ENCODE peak calls at places on chromosome 21, in nine cellular contexts. X, C, V, N, T, B, K, Q and W are unnamed samples.

GRCh38 chr21:43300496-43301423 is 126.2 kb downstream of the SIK1 start:
- DNase-seq in N (no peak), K (no peak), B (no peak), X (peak), T (no peak), Q (no peak), V (no peak), C (no peak), W (no peak)

GRCh38 chr21:29125199-29125598 is 5.2 kb upstream of the MAP3K7CL start:
- DNase-seq in V (no peak), Q (no peak), T (no peak), X (no peak), K (no peak), B (peak), N (no peak), C (no peak), W (no peak)

GRCh38 chr21:16912075-16912474 is 600.8 kb upstream of the CXADR start:
- DNase-seq in K (no peak), N (peak), C (peak), V (peak), X (peak), Q (peak), T (no peak), B (no peak), W (no peak)

GRCh38 chr21:15379776-15380175 is 315.0 kb upstream of the NRIP1 start:
- DNase-seq in Q (no peak), B (no peak), K (no peak), T (no peak), V (no peak), N (no peak), X (no peak), C (no peak), W (no peak)

GRCh38 chr21:14675774-14676530 is 129.8 kb upstream of the SAMSN1 start:
- DNase-seq in C (no peak), Q (no peak), X (no peak), N (no peak), K (no peak), B (peak), T (no peak), V (no peak), W (no peak)

GRCh38 chr21:15199414-15199813 is 134.6 kb upstream of the NRIP1 start:
- DNase-seq in N (no peak), Q (no peak), B (no peak), C (no peak), T (no peak), X (no peak), K (no peak), V (no peak), W (no peak)

GRCh38 chr21:14545906-14546480 is at the start of gene SAMSN1:
- DNase-seq in N (no peak), B (peak), K (peak), X (no peak), V (peak), Q (no peak), T (peak), C (no peak), W (no peak)

GRCh38 chr21:38494688-38495087 is 3.6 kb downstream of the ERG start:
- DNase-seq in T (no peak), N (no peak), X (no peak), V (no peak), Q (no peak), K (peak), C (no peak), B (no peak), W (no peak)

GRCh38 chr21:15122241-15122640 is 57.4 kb upstream of the NRIP1 start:
- DNase-seq in N (peak), C (no peak), X (peak), Q (no peak), V (peak), B (no peak), K (no peak), T (no peak), W (no peak)

GRCh38 chr21:29888437-29888836 is 51.4 kb downstream of the GRIK1 start:
- DNase-seq in N (no peak), B (no peak), C (peak), K (no peak), V (peak), Q (no peak), X (peak), T (no peak), W (no peak)

GRCh38 chr21:28906236-28906635 is 86.4 kb downstream of the LTN1 start:
- DNase-seq in N (no peak), C (no peak), T (no peak), V (no peak), B (no peak), X (no peak), Q (no peak), K (no peak), W (no peak)

GRCh38 chr21:29365636-29366305 is 67.0 kb downstream of the BACH1 start:
- DNase-seq in C (no peak), N (no peak), K (no peak), B (no peak), Q (no peak), T (no peak), V (no peak), X (no peak), W (no peak)

GRCh38 chr21:9763807-9764206 is 757.6 kb upstream of the TPTE start:
- DNase-seq in V (no peak), C (no peak), K (no peak), T (no peak), N (no peak), B (no peak), X (no peak), Q (no peak), W (no peak)

GRCh38 chr21:28867401-28867800 is 125.3 kb downstream of the LTN1 start:
- DNase-seq in T (no peak), N (no peak), B (no peak), Q (peak), V (no peak), C (no peak), X (peak), K (no peak), W (no peak)

GRCh38 chr21:28714795-28715464 is 277.7 kb downstream of the LTN1 start:
- DNase-seq in C (peak), K (no peak), N (peak), B (no peak), X (peak), V (no peak), Q (peak), T (no peak), W (no peak)

GRCh38 chr21:14492890-14493289 is 53.2 kb downstream of the SAMSN1 start:
- DNase-seq in K (no peak), N (no peak), B (no peak), Q (no peak), X (no peak), C (no peak), V (no peak), T (no peak), W (no peak)

GRCh38 chr21:16211339-16212303 is 481.8 kb downstream of the USP25 start:
- DNase-seq in C (no peak), B (no peak), K (no peak), N (no peak), Q (peak), X (peak), V (no peak), T (no peak), W (peak)

GRCh38 chr21:42748620-42749176 is 95.3 kb downstream of the PDE9A start:
- DNase-seq in B (no peak), Q (no peak), X (no peak), N (no peak), K (no peak), T (no peak), V (no peak), C (no peak), W (no peak)

GRCh38 chr21:17818158-17819113 is 720 bp downstream of the C21orf91 start:
- DNase-seq in Q (peak), V (peak), T (no peak), X (peak), B (peak), N (no peak), K (peak), C (no peak), W (no peak)

GRCh38 chr21:29238967-29239289 is 59.8 kb upstream of the BACH1 start:
- DNase-seq in X (peak), V (no peak), K (no peak), C (no peak), T (no peak), Q (peak), B (no peak), N (no peak), W (no peak)

GRCh38 chr21:42862774-42863503 is 16.4 kb downstream of the WDR4 start:
- DNase-seq in N (no peak), V (peak), K (no peak), B (no peak), T (no peak), X (no peak), Q (no peak), C (no peak), W (no peak)

GRCh38 chr21:21396424-21396823 is 398.2 kb downstream of the NCAM2 start:
- DNase-seq in X (no peak), K (no peak), Q (no peak), T (no peak), N (no peak), C (no peak), B (no peak), V (no peak), W (no peak)

GRCh38 chr21:38683222-38683621 is 122.5 kb upstream of the ETS2 start:
- DNase-seq in K (no peak), C (no peak), T (no peak), B (no peak), N (no peak), Q (peak), V (no peak), X (peak), W (peak)

GRCh38 chr21:43608225-43608624 is 51.1 kb downstream of the HSF2BP start:
- DNase-seq in V (peak), B (no peak), N (peak), Q (peak), T (no peak), C (no peak), K (no peak), X (peak), W (no peak)

GRCh38 chr21:21897275-21897883 is 899.2 kb downstream of the NCAM2 start:
- DNase-seq in V (peak), B (no peak), Q (peak), C (no peak), X (peak), T (no peak), N (no peak), K (no peak), W (no peak)

GRCh38 chr21:25506887-25507286 is 100.4 kb downstream of the MRPL39 start:
- DNase-seq in T (no peak), N (no peak), V (peak), X (peak), K (no peak), Q (peak), C (no peak), B (no peak), W (no peak)

GRCh38 chr21:43824883-43825609 is 35.7 kb downstream of the RRP1 start:
- DNase-seq in V (no peak), Q (no peak), X (no peak), T (no peak), C (no peak), K (no peak), N (no peak), B (no peak), W (no peak)

GRCh38 chr21:42639646-42640152 is 13.7 kb upstream of the PDE9A start:
- DNase-seq in C (no peak), K (no peak), B (no peak), N (no peak), V (no peak), T (no peak), Q (no peak), X (no peak), W (no peak)

GRCh38 chr21:38774152-38774551 is 31.6 kb upstream of the ETS2 start:
- DNase-seq in V (no peak), K (no peak), T (no peak), X (no peak), N (no peak), B (no peak), Q (peak), C (no peak), W (no peak)

GRCh38 chr21:31108969-31109368 is 70.7 kb upstream of the KRTAP19-8 start:
- DNase-seq in X (peak), B (peak), N (no peak), K (no peak), V (peak), T (no peak), Q (peak), C (no peak), W (no peak)
- TF ChIP-seq CTCF in X (peak), B (no peak), N (no peak), K (no peak), V (peak), T (no peak), Q (peak), C (peak), W (peak)

GRCh38 chr21:45248301-45248892 is 39.3 kb downstream of the POFUT2 start:
- DNase-seq in V (no peak), K (no peak), Q (no peak), N (no peak), B (no peak), C (no peak), T (no peak), X (no peak), W (no peak)
- H3K4me3 ChIP-seq in V (peak), K (no peak), Q (peak), N (peak), B (no peak), C (peak), T (peak), X (no peak), W (peak)

GRCh38 chr21:39915881-39916280 is 48.6 kb downstream of the PCP4 start:
- DNase-seq in X (no peak), N (peak), K (no peak), B (no peak), Q (no peak), T (no peak), C (no peak), V (no peak), W (no peak)

GRCh38 chr21:39908265-39908923 is 41.2 kb downstream of the PCP4 start:
- DNase-seq in K (no peak), T (no peak), N (no peak), V (no peak), X (no peak), B (no peak), Q (no peak), C (no peak), W (no peak)

GRCh38 chr21:39911792-39912191 is 44.6 kb downstream of the PCP4 start:
- DNase-seq in K (no peak), C (no peak), B (no peak), Q (no peak), T (no peak), N (no peak), X (no peak), V (no peak), W (no peak)

GRCh38 chr21:39913651-39914145 is 46.5 kb downstream of the PCP4 start:
- DNase-seq in B (no peak), K (no peak), C (no peak), T (no peak), N (no peak), V (no peak), X (no peak), Q (no peak), W (no peak)

DNA sequence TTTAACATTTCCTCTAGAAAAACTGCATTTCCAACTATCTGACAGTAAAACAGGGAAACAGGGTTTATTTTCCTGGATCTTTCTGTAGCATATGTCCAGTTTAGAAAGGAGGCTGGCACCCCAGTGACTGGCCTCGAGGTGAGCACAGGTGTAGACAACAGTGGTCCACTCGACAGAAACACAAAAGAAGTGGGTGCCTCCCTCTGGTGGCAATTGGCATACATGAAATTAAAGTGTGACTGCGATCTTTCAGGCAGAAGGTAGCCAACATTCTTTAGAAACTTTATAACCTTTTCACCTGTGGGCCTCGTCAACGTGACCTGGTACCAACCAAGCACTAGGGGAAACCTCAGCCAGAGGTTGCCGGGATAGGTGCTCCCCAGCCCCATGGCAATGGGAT is 44.0 kb downstream of the PCP4 start:
- DNase-seq in B (no peak), X (no peak), V (peak), T (no peak), Q (no peak), N (no peak), K (no peak), C (no peak), W (no peak)
- TF ChIP-seq CTCF in B (no peak), X (no peak), V (peak), T (no peak), Q (no peak), N (peak), K (no peak), C (no peak), W (peak)

GRCh38 chr21:35026617-35027557 is 22.2 kb downstream of the RUNX1 start:
- DNase-seq in N (no peak), C (no peak), T (no peak), X (no peak), K (peak), B (peak), Q (peak), V (no peak), W (no peak)
- H3K4me3 ChIP-seq in N (peak), C (no peak), T (peak), X (no peak), K (peak), B (peak), Q (peak), V (no peak), W (peak)

GRCh38 chr21:34023691-34024381 is 49.5 kb upstream of the MRPS6 start:
- DNase-seq in N (no peak), X (no peak), V (no peak), B (no peak), C (no peak), Q (no peak), K (no peak), T (no peak), W (no peak)

GRCh38 chr21:34021726-34022125 is 51.7 kb upstream of the MRPS6 start:
- DNase-seq in K (no peak), V (no peak), X (no peak), T (no peak), N (no peak), Q (no peak), B (no peak), C (no peak), W (no peak)

GRCh38 chr21:34024382-34024693 is 49.0 kb upstream of the MRPS6 start:
- DNase-seq in C (no peak), T (no peak), Q (no peak), X (no peak), N (no peak), K (no peak), V (no peak), B (no peak), W (no peak)

GRCh38 chr21:34020934-34021553 is 52.3 kb upstream of the MRPS6 start:
- DNase-seq in N (no peak), K (no peak), T (no peak), Q (no peak), X (no peak), B (no peak), C (no peak), V (no peak), W (no peak)

DNA sequence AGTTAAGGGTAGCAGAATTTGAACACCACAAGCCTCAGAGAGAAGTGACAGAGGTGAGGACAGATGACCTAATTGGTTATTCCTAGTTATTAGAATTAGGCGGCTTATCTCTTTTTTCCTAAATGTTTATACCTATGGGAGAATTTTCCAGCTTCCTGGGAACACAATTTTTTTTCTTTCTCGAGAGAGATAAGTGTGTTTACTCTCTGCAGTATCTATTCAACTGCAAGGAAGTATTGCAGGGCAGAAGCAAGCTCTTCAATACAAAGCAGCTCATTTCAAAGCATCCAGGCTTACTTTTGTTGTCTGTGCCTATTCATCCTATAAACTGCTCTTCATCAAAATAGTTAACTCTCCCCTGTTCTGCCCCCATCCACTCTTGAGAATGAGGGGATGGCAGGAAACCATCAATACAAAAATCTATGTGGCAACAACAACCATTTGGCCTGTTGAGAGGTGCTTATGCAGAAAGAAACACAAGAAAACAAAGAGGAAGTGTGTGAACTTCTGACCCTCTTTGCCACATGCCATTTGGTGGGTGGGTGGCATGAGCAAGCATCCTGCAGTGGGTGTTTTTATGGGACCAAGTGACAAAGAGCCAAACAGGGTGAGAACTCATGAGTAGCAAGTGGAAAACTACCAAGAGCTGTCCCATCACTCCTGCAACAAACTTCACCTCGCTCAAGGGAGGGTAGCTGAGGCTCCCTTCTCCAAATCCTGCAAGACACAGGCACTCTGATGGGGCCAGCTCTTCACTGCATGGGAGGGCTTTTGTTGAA is 50.6 kb upstream of the MRPS6 start:
- DNase-seq in N (no peak), Q (no peak), K (no peak), V (peak), T (no peak), C (no peak), X (no peak), B (peak), W (no peak)
- TF ChIP-seq CTCF in N (no peak), Q (no peak), K (no peak), V (no peak), T (no peak), C (no peak), X (no peak), B (no peak), W (no peak)

DNA sequence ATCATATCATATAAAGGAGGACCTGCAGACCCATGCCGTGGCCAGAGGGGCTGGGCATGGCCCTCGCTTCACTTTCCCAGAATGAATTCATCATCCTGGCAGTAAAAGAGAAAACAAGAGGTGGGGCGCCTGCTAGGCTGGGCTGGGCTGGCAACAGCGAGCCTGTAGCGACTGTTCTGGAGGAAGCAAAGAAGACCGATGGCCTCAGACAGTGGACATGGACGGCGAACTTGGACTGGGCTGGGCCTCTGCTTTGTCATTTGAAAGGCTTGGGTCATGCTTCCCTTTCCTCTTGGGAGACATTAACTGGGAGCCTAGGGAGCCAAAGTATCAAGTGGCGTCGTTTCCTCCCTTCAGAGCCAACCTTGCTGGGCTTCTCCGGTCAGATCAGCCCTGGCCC is 401 bp upstream of the FAM3B start:
- DNase-seq in K (no peak), C (no peak), Q (no peak), V (no peak), N (no peak), X (no peak), T (no peak), B (no peak), W (no peak)
- H3K4me3 ChIP-seq in K (peak), C (no peak), Q (no peak), V (peak), N (peak), X (no peak), T (peak), B (no peak), W (no peak)

GRCh38 chr21:36478941-36479340 is 981 bp downstream of the CLDN14 start:
- DNase-seq in B (no peak), V (no peak), N (no peak), K (no peak), X (no peak), C (no peak), T (no peak), Q (no peak), W (no peak)
- TF ChIP-seq CTCF in B (no peak), V (peak), N (peak), K (no peak), X (no peak), C (peak), T (no peak), Q (peak), W (no peak)

DNA sequence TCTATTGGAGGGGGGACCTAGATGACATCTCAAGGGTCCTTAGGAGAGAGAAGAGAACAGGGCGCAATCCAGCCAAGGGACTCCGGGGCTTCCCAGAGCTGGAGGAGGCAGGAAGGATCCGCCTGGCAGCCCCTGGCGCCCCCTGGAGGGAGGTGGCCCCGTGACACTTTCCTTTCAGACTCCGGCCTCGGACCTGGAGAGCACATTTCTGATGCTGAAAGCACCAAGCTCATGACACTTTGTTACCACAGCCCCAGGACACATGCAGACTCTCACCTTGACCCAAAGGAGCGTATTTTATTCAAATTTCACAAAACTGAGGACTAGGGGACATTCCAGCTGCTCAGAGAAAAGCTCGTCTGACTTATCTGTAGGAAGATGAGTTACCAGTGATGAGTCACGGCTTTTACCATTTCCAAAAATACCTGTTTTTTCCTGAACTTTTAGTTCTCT is 21.4 kb upstream of the POFUT2 start:
- DNase-seq in B (peak), N (no peak), Q (peak), X (peak), C (no peak), K (peak), T (no peak), V (peak), W (no peak)
- H3K4me3 ChIP-seq in B (no peak), N (no peak), Q (no peak), X (no peak), C (no peak), K (no peak), T (no peak), V (no peak), W (no peak)